ENCODE peak calls at places on chromosome 18, in six cellular contexts. O is aorta; H is neuronal stem cell; L is heart right ventricle; Q is breast epithelium; Z is naive thymus-derived CD4-positive, alpha-beta T cell. X is an unnamed sample.

GRCh38 chr18:2985628-2986027 is 27.3 kb downstream of the LPIN2 start:
- DNase-seq in O (no peak), H (no peak), L (no peak), Q (no peak), Z (peak), X (no peak)

GRCh38 chr18:74141638-74142037 is 6.0 kb downstream of the FBXO15 start:
- DNase-seq in O (no peak), H (no peak), L (no peak), Q (peak), Z (no peak), X (no peak)

GRCh38 chr18:29969876-29970275 is 1072.7 kb downstream of the DSC3 start:
- DNase-seq in O (no peak), H (no peak), L (no peak), Q (no peak), Z (no peak), X (no peak)

GRCh38 chr18:56542488-56542887 is 95.9 kb downstream of the TXNL1 start:
- DNase-seq in O (no peak), H (no peak), L (no peak), Q (no peak), Z (no peak), X (no peak)

GRCh38 chr18:9743200-9744016 is 35.3 kb downstream of the RAB31 start:
- DNase-seq in O (peak), H (no peak), L (no peak), Q (peak), Z (no peak), X (no peak)

GRCh38 chr18:69215151-69215550 is 185.5 kb upstream of the DOK6 start:
- DNase-seq in O (no peak), H (no peak), L (no peak), Q (no peak), Z (no peak), X (peak)

GRCh38 chr18:12741351-12741750 is 38.5 kb downstream of the PSMG2 start:
- DNase-seq in O (no peak), H (no peak), L (no peak), Q (no peak), Z (no peak), X (no peak)

GRCh38 chr18:63237911-63238710 is 81.5 kb downstream of the BCL2 start:
- DNase-seq in O (no peak), H (peak), L (no peak), Q (peak), Z (no peak), X (no peak)

GRCh38 chr18:7524786-7525185 is 42.3 kb upstream of the PTPRM start:
- DNase-seq in O (no peak), H (no peak), L (no peak), Q (no peak), Z (no peak), X (no peak)

GRCh38 chr18:25494888-25495287 is 142.9 kb upstream of the ZNF521 start:
- DNase-seq in O (no peak), H (no peak), L (no peak), Q (no peak), Z (no peak), X (no peak)

GRCh38 chr18:61825386-61825785 is 67.4 kb downstream of the RNF152 start:
- DNase-seq in O (no peak), H (no peak), L (no peak), Q (no peak), Z (no peak), X (no peak)

GRCh38 chr18:54357082-54357659 is 487 bp downstream of the STARD6 start:
- DNase-seq in O (no peak), H (no peak), L (no peak), Q (no peak), Z (no peak), X (no peak)
- H3K27ac ChIP-seq in O (no peak), H (peak), L (peak), Q (peak), Z (peak), X (peak)

GRCh38 chr18:47915930-47916329 is 14.5 kb downstream of the SMAD2 start:
- DNase-seq in O (no peak), H (no peak), L (no peak), Q (no peak), Z (no peak), X (no peak)

GRCh38 chr18:47919916-47920315 is 10.5 kb downstream of the SMAD2 start:
- DNase-seq in O (no peak), H (no peak), L (no peak), Q (no peak), Z (no peak), X (no peak)

GRCh38 chr18:47912794-47913594 is 17.5 kb downstream of the SMAD2 start:
- DNase-seq in O (no peak), H (no peak), L (no peak), Q (no peak), Z (no peak), X (peak)

GRCh38 chr18:47915229-47915628 is 15.2 kb downstream of the SMAD2 start:
- DNase-seq in O (no peak), H (no peak), L (no peak), Q (no peak), Z (no peak), X (no peak)

DNA sequence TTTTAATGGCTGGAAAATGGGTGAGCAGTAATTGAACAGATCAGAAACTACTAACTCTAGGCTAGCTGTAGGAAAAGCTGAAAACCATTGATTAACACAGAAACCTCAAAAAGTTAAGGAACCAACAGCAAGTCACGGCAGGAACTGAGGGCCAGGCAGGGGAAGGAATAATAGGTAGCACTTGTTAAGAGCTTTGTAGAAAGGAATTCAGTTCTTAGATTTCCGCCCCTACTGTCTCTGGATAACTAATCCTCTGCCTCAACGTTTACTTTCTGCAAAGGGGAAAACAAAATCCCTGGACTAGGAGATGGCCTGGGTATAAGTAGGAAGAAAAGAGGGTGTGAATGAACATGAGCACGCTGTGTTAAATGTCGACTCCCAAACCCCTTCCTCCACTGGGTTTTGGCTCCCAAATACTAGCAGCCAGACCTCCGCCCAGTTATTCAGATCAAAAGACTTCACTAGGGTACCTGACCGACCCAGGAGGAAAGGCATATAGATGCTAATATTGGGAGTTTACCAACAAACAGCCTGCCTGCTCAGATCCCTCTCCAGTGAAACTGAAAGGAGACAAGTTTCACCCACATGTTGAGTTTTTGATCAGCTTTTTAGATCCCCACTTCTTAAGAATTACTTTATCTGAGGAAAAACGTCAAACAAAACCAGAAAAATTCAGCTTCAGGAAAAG is 12.4 kb downstream of the SMAD2 start:
- DNase-seq in O (no peak), H (no peak), L (no peak), Q (no peak), Z (no peak), X (no peak)
- H3K4me3 ChIP-seq in O (no peak), H (no peak), L (no peak), Q (no peak), Z (no peak), X (no peak)

DNA sequence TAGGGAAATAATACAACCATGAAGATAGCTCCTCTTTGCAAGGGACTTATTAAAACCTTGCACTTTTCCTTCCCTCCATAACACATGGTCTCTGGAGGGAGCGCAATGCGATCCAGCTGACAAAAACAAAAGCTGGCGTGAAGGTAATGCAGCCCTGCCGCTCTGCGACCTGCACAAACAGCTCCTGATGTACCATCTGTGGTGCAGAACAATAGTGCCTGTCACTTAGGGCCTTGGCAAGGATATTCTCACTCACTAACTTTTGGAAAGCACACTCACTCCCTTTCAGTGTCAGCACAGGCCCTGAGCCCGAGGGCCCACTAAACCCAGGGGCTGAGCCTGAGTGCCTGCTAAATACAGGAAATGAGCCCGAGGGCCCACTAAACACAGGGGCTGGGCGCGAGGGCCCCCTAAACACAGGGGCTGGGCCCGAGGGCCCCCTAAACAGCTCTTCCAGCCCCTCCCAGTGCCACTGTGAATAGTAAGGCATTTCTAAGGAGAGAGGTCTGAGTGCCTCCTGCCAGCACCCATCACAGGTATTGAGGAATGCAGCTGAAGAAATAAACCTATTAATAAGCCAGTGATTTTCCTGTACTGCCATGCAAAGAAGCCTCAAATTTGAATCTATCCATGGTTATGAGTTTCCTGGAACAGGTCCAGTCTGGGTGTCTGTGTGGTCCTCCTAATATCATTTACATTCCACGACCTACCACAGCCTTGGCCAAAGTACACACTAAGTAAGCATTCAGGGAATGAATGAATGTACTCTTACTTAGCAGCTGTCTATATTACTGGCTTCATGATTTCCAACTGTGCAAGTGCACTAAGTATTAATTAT is 9.3 kb downstream of the L3MBTL4 start:
- DNase-seq in O (no peak), H (no peak), L (no peak), Q (peak), Z (no peak), X (no peak)
- H3K27ac ChIP-seq in O (no peak), H (no peak), L (no peak), Q (peak), Z (no peak), X (no peak)

GRCh38 chr18:5518899-5519371 is 24.9 kb downstream of the EPB41L3 start:
- DNase-seq in O (no peak), H (no peak), L (no peak), Q (no peak), Z (no peak), X (no peak)
- H3K4me3 ChIP-seq in O (no peak), H (no peak), L (no peak), Q (no peak), Z (no peak), X (no peak)

DNA sequence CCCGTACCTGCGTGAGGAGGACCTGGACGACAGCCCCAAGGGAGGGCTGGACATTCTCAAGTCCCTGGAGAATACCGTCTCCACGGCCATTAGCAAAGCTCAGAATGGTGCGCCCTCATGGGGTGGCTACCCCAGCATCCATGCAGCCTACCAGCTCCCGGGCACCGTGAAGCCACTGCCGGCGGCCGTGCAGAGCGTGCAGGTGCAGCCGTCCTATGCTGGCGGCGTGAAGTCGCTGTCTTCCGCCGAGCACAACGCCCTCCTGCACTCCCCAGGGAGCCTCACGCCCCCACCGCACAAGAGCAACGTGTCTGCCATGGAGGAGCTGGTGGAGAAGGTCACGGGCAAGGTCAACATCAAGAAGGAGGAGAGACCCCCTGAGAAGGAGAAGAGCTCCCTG is 76.4 kb downstream of the TSHZ1 start:
- DNase-seq in O (no peak), H (no peak), L (no peak), Q (no peak), Z (no peak), X (no peak)
- H3K27ac ChIP-seq in O (no peak), H (no peak), L (no peak), Q (no peak), Z (no peak), X (no peak)

DNA sequence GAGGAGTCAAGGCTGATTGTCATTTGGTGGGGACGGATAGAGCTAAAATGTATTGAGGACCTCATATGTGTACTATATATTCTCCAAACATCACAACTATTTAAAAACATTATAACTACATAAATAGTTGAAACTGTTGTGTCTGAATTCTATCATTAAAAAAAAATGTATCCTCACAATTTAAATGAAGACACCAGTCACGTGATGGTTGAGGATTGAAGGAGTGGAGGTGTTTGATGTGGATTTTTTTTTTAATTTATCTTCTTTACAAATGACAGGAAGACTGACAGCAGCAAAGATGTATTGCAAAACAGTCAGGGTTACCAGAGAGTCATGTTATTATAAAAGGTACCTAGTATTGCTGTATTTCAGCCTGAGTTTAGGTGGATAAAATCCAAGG is 30.0 kb downstream of the GNAL start:
- DNase-seq in O (no peak), H (no peak), L (no peak), Q (no peak), Z (no peak), X (no peak)
- H3K4me3 ChIP-seq in O (no peak), H (no peak), L (no peak), Q (no peak), Z (no peak), X (no peak)

DNA sequence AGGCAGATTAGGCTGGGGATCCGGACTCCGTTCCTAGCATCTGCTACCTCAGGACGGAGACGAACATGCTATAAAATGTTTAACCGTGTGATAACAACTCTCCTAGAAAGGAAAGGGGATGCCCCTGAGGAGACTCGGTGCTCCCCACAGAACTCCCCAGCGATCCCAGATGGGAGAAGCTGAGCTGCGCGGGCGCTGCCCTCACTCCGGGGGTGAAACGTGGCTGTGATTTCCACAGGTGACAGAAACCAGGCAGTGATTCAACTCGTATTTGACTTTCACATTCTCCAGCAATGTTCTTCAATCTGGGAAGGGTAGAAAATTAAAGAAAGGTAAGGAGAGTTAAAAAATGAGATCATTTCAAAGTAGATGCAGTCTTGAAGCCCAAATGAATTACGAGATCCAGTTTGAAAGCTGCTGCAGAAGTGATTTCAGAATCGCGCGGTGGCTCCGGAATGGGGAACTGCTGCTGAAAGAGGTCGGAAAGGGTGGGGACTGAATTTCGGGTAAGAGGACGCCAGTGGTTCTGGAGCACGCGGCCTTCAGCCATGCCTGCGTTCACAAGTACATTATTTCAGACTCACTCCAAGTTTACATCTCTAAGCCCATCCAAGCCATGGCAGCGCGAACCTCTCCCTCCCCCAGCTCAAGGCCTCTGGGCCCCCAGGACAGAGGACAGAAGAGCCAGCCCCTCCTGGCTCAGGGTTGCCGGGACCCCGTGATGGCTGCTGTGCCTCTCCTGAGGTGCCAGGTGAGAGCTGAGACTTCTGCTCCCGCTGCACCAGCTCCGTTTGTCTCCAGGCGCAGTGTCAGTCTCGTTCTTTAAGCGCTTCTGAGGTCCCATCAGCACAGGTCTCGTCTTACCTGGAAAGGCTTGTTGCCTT is 39.5 kb downstream of the ADNP2 start:
- DNase-seq in O (no peak), H (no peak), L (no peak), Q (no peak), Z (no peak), X (no peak)
- H3K27ac ChIP-seq in O (no peak), H (no peak), L (no peak), Q (no peak), Z (no peak), X (peak)

GRCh38 chr18:26700201-26700600 is 151.8 kb upstream of the KCTD1 start:
- DNase-seq in O (no peak), H (no peak), L (no peak), Q (no peak), Z (no peak), X (no peak)

GRCh38 chr18:26700728-26701127 is 152.4 kb upstream of the KCTD1 start:
- DNase-seq in O (no peak), H (no peak), L (no peak), Q (no peak), Z (no peak), X (no peak)

GRCh38 chr18:26702023-26702422 is 153.7 kb upstream of the KCTD1 start:
- DNase-seq in O (no peak), H (no peak), L (no peak), Q (no peak), Z (no peak), X (no peak)

GRCh38 chr18:26706796-26707406 is 158.5 kb upstream of the KCTD1 start:
- DNase-seq in O (no peak), H (no peak), L (no peak), Q (no peak), Z (no peak), X (no peak)

DNA sequence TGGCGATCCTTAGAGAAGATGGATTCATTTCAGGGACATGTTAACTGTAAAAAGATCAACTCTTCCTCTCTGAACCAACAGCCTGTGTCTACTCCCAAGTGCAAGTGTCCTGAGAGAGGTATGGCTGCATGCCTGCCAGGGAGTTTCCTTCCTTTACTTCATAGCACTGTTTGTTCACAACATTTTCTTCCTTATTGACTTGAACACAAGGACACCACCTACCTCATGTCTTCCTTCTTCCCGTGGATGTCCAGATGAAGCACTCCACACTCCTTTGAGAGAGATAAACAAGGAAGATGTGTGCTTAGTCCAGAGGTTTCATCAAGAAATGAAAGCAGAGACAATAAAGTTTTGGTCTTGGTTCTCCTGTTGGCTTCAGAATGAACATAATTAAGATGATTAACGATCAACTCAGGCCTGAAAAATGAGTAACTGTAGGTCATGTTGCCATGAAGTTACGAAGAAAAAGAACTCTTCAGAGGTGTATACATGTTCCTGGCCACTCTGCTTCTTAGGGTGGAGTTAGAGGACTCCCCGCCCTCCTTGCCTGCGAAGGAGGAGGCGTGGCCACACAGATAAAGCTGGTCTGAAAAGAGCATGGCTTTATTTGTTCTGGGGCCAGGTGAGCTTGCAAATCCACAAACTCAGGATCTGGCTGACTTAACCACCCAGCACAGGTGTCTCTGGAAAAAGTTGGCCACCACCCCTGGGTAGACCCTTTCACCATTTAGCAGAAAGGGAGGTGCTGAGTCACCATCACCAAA is 155.0 kb upstream of the KCTD1 start:
- DNase-seq in O (no peak), H (no peak), L (no peak), Q (no peak), Z (no peak), X (no peak)
- H3K4me3 ChIP-seq in O (no peak), H (no peak), L (no peak), Q (no peak), Z (no peak), X (no peak)

DNA sequence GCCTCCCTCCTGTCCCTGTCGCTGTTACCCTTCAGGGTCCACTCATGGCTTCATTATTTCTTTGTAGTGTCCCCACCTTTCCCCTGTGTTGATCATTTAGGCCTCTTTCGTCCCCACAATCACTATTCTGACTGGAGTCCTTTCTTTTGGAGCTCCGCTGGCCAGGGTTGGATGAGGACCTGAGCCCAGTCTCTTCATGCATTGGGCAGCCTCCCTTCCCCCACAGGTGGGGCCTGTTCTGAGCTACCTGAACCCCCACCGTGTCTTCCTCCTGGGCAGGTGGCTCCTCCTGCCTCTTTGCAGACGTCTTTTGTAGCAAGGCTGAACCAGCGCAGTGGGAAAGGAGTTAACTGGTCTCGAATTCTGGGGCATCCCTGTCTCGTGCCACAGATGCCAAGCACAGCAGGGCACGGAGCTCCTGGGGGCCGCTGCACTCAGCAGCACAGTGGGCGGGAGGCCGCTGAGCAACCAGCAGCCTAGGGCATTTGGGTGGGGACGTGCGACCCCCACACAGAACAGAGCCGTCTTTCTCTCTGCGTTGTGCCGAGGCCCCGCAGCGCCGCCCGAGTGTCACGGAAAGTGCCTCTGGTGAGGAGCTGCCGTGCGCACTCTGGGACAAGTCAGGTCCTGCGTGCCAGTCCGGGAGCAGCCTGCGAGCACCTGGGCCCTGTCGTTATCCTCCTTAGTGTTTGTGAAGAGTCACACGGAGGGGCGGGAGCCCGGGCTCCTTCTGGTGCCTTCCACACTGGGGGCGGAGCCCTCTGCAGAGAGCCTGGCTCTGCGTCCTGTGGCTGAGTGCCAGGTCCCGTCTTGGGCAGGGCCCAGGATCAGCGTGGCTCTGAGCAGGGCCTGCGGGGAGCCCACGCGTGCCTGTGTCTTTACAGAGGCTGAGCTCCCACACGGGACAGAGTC is 130.1 kb downstream of the NFATC1 start:
- DNase-seq in O (peak), H (no peak), L (peak), Q (peak), Z (no peak), X (no peak)
- H3K27ac ChIP-seq in O (no peak), H (no peak), L (peak), Q (no peak), Z (no peak), X (no peak)

GRCh38 chr18:22822841-22823508 is 110.2 kb upstream of the RBBP8 start:
- DNase-seq in O (no peak), H (no peak), L (no peak), Q (no peak), Z (no peak), X (no peak)
- H3K4me3 ChIP-seq in O (no peak), H (no peak), L (no peak), Q (no peak), Z (no peak), X (no peak)

X was measured in WERI-Rb-1.